ENCODE peak calls at places on chromosomes 7 and 10, in seven cellular contexts. R is HepG2, Z is HCT116, N is K562, M is GM12878, S is SK-N-SH, V is H1. O is an unnamed sample.

GRCh38 chr10:43398939-43399871 is 9.8 kb downstream of the HNRNPF start:
- DNase-seq in N (no peak), Z (no peak), V (no peak), M (no peak), S (no peak), R (peak; percentile 79), O (no peak)

GRCh38 chr10:66627156-66627555 is 298.7 kb upstream of the LRRTM3 start:
- DNase-seq in V (no peak), Z (peak; percentile 66), N (no peak), R (peak; percentile 34), S (peak; percentile 27), M (no peak), O (peak; percentile 35)

GRCh38 chr10:76202777-76203176 is 771.4 kb downstream of the LRMDA start:
- DNase-seq in Z (no peak), S (no peak), N (no peak), R (no peak), V (no peak), M (no peak), O (no peak)

GRCh38 chr7:44959956-44960640 is 18.7 kb downstream of the MYO1G start:
- DNase-seq in N (no peak), V (no peak), M (no peak), S (peak; percentile 15), Z (no peak), R (no peak), O (no peak)

GRCh38 chr10:132319853-132320669 is 11.9 kb upstream of the LRRC27 start:
- DNase-seq in M (peak; percentile 66), V (no peak), N (peak; percentile 80), S (no peak), Z (no peak), R (peak; percentile 71), O (no peak)

GRCh38 chr7:55964802-55965470 is 551 bp downstream of the NIPSNAP2 start:
- DNase-seq in V (no peak), Z (peak; percentile 13), N (peak; percentile 89), R (peak; percentile 72), S (peak; percentile 93), M (no peak), O (peak; percentile 32)

GRCh38 chr7:108280136-108280535 is 150.0 kb upstream of the LAMB4 start:
- DNase-seq in M (no peak), S (no peak), N (no peak), R (no peak), V (no peak), Z (no peak), O (no peak)

GRCh38 chr7:85890244-85890811 is 703.5 kb upstream of the SEMA3D start:
- DNase-seq in R (peak; percentile 39), N (peak; percentile 16), Z (peak; percentile 6), M (no peak), V (no peak), S (peak; percentile 48), O (peak; percentile 9)

DNA sequence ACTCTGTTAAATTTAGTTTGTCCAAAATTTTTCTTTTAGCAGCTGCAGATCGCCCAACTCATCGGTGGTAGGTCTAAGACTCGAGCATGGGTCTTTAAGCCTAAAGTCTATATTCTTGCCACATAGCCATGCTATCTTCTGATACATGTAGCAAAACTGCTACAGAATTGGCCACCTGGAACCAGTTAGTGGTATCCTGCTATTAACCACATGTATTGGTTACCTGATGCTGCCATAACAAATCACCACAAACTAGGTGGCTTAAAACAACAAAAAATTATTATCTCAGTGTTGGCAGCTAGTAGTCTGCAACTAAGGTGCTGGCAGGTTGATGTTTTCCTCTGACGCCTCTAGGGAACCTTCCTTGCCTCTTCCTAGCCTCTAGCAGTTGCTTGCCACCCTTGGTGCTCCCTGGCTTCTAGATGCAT is 96.7 kb upstream of the PIK3CG start:
- DNase-seq in N (no peak), V (no peak), S (no peak), R (no peak), M (peak; percentile 51), Z (no peak), O (no peak)
- H3K9ac ChIP-seq in N (no peak overlapping the region), V (no peak overlapping the region), S (peak overlapping the region; percentile 73), R (no peak overlapping the region), M (peak overlapping the region; percentile 10), Z (peak overlapping the region; percentile 22), O (no peak overlapping the region)

DNA sequence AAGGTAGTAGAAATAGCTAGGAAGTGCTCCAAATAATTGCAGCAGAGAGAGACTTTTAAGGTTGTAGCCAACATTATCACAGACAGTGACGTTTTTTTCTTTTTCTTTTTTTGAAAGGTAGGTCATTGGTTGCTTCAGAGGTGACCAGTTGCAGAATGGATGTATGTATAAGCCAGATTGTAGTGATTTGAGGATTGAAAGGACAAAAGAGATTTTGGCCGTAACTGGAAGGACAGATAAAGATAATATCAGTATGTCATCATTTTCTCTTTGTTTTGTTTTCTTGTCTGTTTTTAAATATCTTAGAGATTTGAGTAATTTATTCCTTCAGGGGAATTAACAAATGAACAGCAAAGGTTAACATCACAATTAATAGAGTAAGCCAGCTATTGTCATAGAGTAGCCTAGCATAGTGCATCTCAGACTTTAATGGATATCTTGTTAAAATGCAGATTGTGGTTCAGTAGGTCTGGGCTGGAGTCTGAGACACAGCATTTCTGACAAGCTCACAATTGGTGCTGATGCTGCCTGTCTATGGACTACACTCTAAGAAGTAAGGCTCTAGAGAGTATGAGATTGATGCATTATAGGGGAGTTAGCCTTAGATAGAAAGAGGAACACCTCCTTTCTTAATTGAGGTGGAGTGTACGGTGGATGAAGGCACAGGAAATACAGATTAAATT is 28.3 kb downstream of the CDK13 start:
- DNase-seq in N (no peak), V (no peak), Z (no peak), S (peak; percentile 24), M (no peak), R (no peak), O (peak; percentile 68)
- H3K9me3 ChIP-seq in N (no peaks in the 10 kb centered on the region), V (no peaks in the 10 kb centered on the region), Z (no peaks in the 10 kb centered on the region), S (no peaks in the 10 kb centered on the region), M (peaks cover 3% of the 10 kb centered on the region), R (no peaks in the 10 kb centered on the region), O (no peaks in the 10 kb centered on the region)

DNA sequence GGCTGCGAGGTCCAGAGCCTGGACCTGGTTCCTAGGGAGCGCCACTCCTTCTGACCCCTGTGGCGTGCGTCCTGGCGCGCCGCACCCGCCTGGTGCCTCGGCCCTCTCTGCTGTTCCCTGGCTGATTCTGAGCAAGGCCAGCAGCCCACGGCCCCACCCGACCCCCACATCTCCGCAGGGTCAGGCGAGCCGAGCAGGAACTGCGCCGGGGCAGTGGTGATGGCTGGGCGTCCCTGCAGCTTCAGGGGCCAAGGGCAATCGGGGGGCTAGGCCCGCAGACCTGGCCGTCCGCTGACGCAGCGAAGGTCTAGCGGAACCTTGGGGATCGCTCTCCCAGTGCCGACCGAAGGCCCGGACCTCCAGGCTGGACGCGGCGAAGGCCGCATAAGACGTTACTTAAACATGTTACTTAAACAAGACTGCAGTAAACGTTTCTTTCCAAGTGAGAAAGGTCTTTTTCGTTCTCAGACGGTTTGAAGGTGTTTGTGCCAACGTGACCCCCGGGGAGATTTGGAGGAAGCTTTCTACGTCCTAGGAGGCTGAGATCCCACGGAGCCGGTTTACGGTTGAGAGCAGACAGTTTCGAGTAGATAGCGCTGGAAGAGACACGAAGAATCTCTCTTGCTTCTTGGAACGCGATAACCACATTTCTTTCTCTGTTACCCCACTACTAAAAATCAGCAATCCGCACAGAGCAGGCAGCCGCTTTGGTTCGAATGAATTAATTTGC is 5.1 kb upstream of the NKX2-3 start:
- DNase-seq in R (no peak), V (no peak), S (peak; percentile 39), M (no peak), Z (no peak), N (no peak), O (no peak)
- TF ChIP-seq YY1 in R (no peak), V (no peak), S (no peak), M (no peak), Z (no peak), N (no peak), O (no peak)

GRCh38 chr7:71132521-71133231 is 732 bp downstream of the GALNT17 start:
- DNase-seq in S (peak; percentile 35), Z (no peak), R (no peak), M (no peak), N (no peak), V (no peak), O (peak; percentile 13)

GRCh38 chr7:71131256-71131752 is 640 bp upstream of the GALNT17 start:
- DNase-seq in S (peak; percentile 69), N (no peak), V (no peak), Z (no peak), M (no peak), R (no peak), O (peak; percentile 40)

GRCh38 chr7:71135663-71136062 is 3.7 kb downstream of the GALNT17 start:
- DNase-seq in M (no peak), S (no peak), N (no peak), Z (no peak), R (no peak), V (no peak), O (no peak)

GRCh38 chr7:71131753-71132520 is at the start of gene GALNT17:
- DNase-seq in S (peak; percentile 40), Z (no peak), R (no peak), V (no peak), M (no peak), N (no peak), O (peak; percentile 22)

DNA sequence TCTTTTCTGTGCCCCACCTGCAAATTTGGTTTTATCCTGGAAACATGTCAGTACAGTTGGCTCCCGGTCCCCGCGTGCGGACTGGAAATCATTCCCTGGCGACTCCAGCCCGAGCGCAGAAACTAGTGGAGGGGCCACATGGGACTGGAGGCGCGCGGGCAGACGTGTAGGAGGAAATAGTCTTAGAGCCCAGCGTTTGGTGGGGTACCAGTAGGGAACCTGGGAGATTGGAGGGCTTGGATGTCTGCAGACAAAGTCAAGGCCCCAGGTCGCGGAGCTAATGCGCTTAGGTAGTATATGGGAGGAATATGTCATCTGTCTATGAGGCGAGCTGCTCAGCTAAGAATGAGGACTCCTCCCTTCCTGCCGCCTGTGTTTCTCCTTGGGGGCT is 1.3 kb downstream of the GALNT17 start:
- DNase-seq in S (no peak), R (no peak), V (no peak), Z (no peak), N (no peak), M (no peak), O (no peak)
- H3K9ac ChIP-seq in S (no peak overlapping the region), R (no peak overlapping the region), V (no peak overlapping the region), Z (no peak overlapping the region), N (no peak overlapping the region), M (no peak overlapping the region), O (peak overlapping the region; percentile 90)

GRCh38 chr10:133511907-133512528 is 15.1 kb upstream of the CYP2E1 start:
- DNase-seq in R (no peak), N (no peak), S (no peak), M (no peak), Z (no peak), V (no peak), O (no peak)
- H3K9me3 ChIP-seq in R (no peaks in the 10 kb centered on the region), N (no peaks in the 10 kb centered on the region), S (no peaks in the 10 kb centered on the region), M (no peaks in the 10 kb centered on the region), Z (no peaks in the 10 kb centered on the region), V (peaks cover 60% of the 10 kb centered on the region), O (no peaks in the 10 kb centered on the region)

DNA sequence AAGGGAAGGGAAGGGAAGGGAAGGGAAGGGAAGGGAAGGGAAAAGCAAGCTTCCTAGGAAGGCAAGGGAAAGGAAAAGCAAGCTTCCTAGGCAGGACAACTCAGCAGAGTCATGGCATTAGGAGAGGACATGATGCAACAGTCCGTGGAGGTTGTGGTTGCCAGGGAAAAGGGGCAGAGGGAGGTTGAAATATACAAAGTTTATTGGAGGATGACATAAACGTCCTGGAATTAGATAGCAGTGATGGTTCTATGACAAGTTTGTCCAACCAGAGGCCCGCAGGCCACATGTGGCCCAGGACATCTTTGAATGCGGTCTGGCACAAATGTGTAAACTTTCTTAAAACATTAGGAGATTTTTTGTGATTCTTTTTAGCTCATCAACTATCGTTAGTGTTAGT is 59.8 kb upstream of the OPN4 start:
- DNase-seq in Z (peak; percentile 18), N (no peak), S (no peak), V (no peak), M (no peak), R (no peak), O (no peak)
- TF ChIP-seq YY1 in Z (no peak), N (no peak), S (no peak), V (no peak), M (no peak), R (no peak), O (no peak)

O was measured in NT2/D1.